ENCODE peak calls at places on chromosomes 5 and 9, in six cellular contexts. One of them, this sample, is unnamed.
A peak's percentile ranks its signal among the peaks of the same experiment; 100 is the strongest.

GRCh38 chr5:665956-666711 is 27.0 kb downstream of the TPPP start:
- DNase-seq in fibroblast of mammary gland: no peak
- DNase-seq in Peyer's patch: no peak
- DNase-seq in putamen: no peak
- DNase-seq in MV-4-11: no peak
- DNase-seq in RPMI8226: no peak
- DNase-seq in this sample: no peak

GRCh38 chr9:111356567-111357244 is 26.7 kb upstream of the OR2K2 start:
- DNase-seq in RPMI8226: no peak
- DNase-seq in Peyer's patch: no peak
- DNase-seq in putamen: peak; percentile 2
- DNase-seq in fibroblast of mammary gland: peak; percentile 94
- DNase-seq in MV-4-11: peak; percentile 17
- DNase-seq in this sample: no peak

GRCh38 chr5:82386576-82386975 is 108.4 kb upstream of the RPS23 start:
- DNase-seq in MV-4-11: no peak
- DNase-seq in RPMI8226: no peak
- DNase-seq in Peyer's patch: no peak
- DNase-seq in putamen: no peak
- DNase-seq in fibroblast of mammary gland: no peak
- DNase-seq in this sample: no peak

GRCh38 chr5:16411741-16412455 is 53.7 kb downstream of the ZNF622 start:
- DNase-seq in RPMI8226: no peak
- DNase-seq in putamen: no peak
- DNase-seq in MV-4-11: no peak
- DNase-seq in fibroblast of mammary gland: peak; percentile 44
- DNase-seq in Peyer's patch: no peak
- DNase-seq in this sample: no peak

GRCh38 chr5:137292461-137293025 is 206.6 kb downstream of the SPOCK1 start:
- DNase-seq in putamen: no peak
- DNase-seq in MV-4-11: no peak
- DNase-seq in fibroblast of mammary gland: no peak
- DNase-seq in RPMI8226: no peak
- DNase-seq in Peyer's patch: no peak
- DNase-seq in this sample: no peak

GRCh38 chr5:55418994-55419991 is 111.5 kb downstream of the MTREX start:
- DNase-seq in MV-4-11: no peak
- DNase-seq in Peyer's patch: no peak
- DNase-seq in RPMI8226: no peak
- DNase-seq in fibroblast of mammary gland: peak; percentile 78
- DNase-seq in putamen: no peak
- DNase-seq in this sample: no peak

GRCh38 chr5:74538206-74538661 is 102.3 kb downstream of the ENC1 start:
- DNase-seq in fibroblast of mammary gland: peak; percentile 97
- DNase-seq in RPMI8226: no peak
- DNase-seq in putamen: no peak
- DNase-seq in Peyer's patch: no peak
- DNase-seq in MV-4-11: peak; percentile 91
- DNase-seq in this sample: peak; percentile 94

GRCh38 chr5:64947031-64947430 is 178.3 kb downstream of the CWC27 start:
- DNase-seq in fibroblast of mammary gland: no peak
- DNase-seq in RPMI8226: no peak
- DNase-seq in Peyer's patch: no peak
- DNase-seq in MV-4-11: no peak
- DNase-seq in putamen: no peak
- DNase-seq in this sample: no peak

GRCh38 chr5:111117149-111117548 is 25.0 kb downstream of the WDR36 start:
- DNase-seq in Peyer's patch: no peak
- DNase-seq in putamen: no peak
- DNase-seq in fibroblast of mammary gland: no peak
- DNase-seq in MV-4-11: no peak
- DNase-seq in RPMI8226: no peak
- DNase-seq in this sample: no peak

GRCh38 chr5:126368239-126368812 is 54.9 kb upstream of the GRAMD2B start:
- DNase-seq in MV-4-11: no peak
- DNase-seq in Peyer's patch: no peak
- DNase-seq in putamen: no peak
- DNase-seq in RPMI8226: no peak
- DNase-seq in fibroblast of mammary gland: no peak
- DNase-seq in this sample: no peak

GRCh38 chr5:151212361-151212899 is 11.5 kb downstream of the CCDC69 start:
- DNase-seq in putamen: no peak
- DNase-seq in MV-4-11: no peak
- DNase-seq in Peyer's patch: peak; percentile 16
- DNase-seq in fibroblast of mammary gland: no peak
- DNase-seq in RPMI8226: no peak
- DNase-seq in this sample: peak; percentile 16

GRCh38 chr5:175214152-175214551 is 229.8 kb downstream of the DRD1 start:
- DNase-seq in fibroblast of mammary gland: peak; percentile 87
- DNase-seq in MV-4-11: no peak
- DNase-seq in RPMI8226: no peak
- DNase-seq in putamen: no peak
- DNase-seq in Peyer's patch: no peak
- DNase-seq in this sample: no peak

GRCh38 chr9:134551176-134551575 is 90.4 kb upstream of the COL5A1 start:
- DNase-seq in fibroblast of mammary gland: no peak
- DNase-seq in RPMI8226: no peak
- DNase-seq in Peyer's patch: no peak
- DNase-seq in putamen: no peak
- DNase-seq in MV-4-11: no peak
- DNase-seq in this sample: no peak

GRCh38 chr9:112819635-112820496 is 69.3 kb downstream of the SNX30 start:
- DNase-seq in putamen: peak; percentile 23
- DNase-seq in RPMI8226: no peak
- DNase-seq in Peyer's patch: no peak
- DNase-seq in fibroblast of mammary gland: peak; percentile 81
- DNase-seq in MV-4-11: peak; percentile 47
- DNase-seq in this sample: no peak

GRCh38 chr5:174581483-174581882 is 142.9 kb upstream of the MSX2 start:
- DNase-seq in Peyer's patch: no peak
- DNase-seq in putamen: no peak
- DNase-seq in RPMI8226: no peak
- DNase-seq in fibroblast of mammary gland: peak; percentile 5
- DNase-seq in MV-4-11: peak; percentile 18
- DNase-seq in this sample: no peak

GRCh38 chr5:150022163-150022540 is 21.6 kb downstream of the HMGXB3 start:
- DNase-seq in fibroblast of mammary gland: peak; percentile 89
- DNase-seq in putamen: peak; percentile 41
- DNase-seq in RPMI8226: peak; percentile 38
- DNase-seq in Peyer's patch: no peak
- DNase-seq in MV-4-11: no peak
- DNase-seq in this sample: no peak

GRCh38 chr5:132495672-132496630 is 5.4 kb upstream of the IRF1 start:
- DNase-seq in putamen: peak; percentile 70
- DNase-seq in MV-4-11: peak; percentile 82
- DNase-seq in RPMI8226: peak; percentile 97
- DNase-seq in fibroblast of mammary gland: peak; percentile 90
- DNase-seq in Peyer's patch: peak; percentile 96
- DNase-seq in this sample: peak; percentile 98

GRCh38 chr5:133399247-133399891 is 213.0 kb downstream of the FSTL4 start:
- DNase-seq in RPMI8226: no peak
- DNase-seq in Peyer's patch: no peak
- DNase-seq in MV-4-11: no peak
- DNase-seq in putamen: no peak
- DNase-seq in fibroblast of mammary gland: no peak
- DNase-seq in this sample: peak; percentile 27

GRCh38 chr5:144187699-144188294 is 17.1 kb downstream of the KCTD16 start:
- DNase-seq in MV-4-11: peak; percentile 80
- DNase-seq in Peyer's patch: peak; percentile 95
- DNase-seq in putamen: no peak
- DNase-seq in fibroblast of mammary gland: peak; percentile 96
- DNase-seq in RPMI8226: peak; percentile 82
- DNase-seq in this sample: no peak

GRCh38 chr5:142202282-142202681 is 93.7 kb downstream of the NDFIP1 start:
- DNase-seq in putamen: no peak
- DNase-seq in fibroblast of mammary gland: peak; percentile 70
- DNase-seq in RPMI8226: no peak
- DNase-seq in MV-4-11: no peak
- DNase-seq in Peyer's patch: no peak
- DNase-seq in this sample: no peak

GRCh38 chr9:97475079-97475478 is 26.4 kb upstream of the TMOD1 start:
- DNase-seq in MV-4-11: no peak
- DNase-seq in fibroblast of mammary gland: peak; percentile 68
- DNase-seq in Peyer's patch: no peak
- DNase-seq in RPMI8226: no peak
- DNase-seq in putamen: no peak
- DNase-seq in this sample: no peak

GRCh38 chr9:136882109-136882946 is 4.0 kb upstream of the TRAF2 start:
- DNase-seq in RPMI8226: peak; percentile 87
- DNase-seq in fibroblast of mammary gland: peak; percentile 85
- DNase-seq in putamen: no peak
- DNase-seq in Peyer's patch: peak; percentile 76
- DNase-seq in MV-4-11: peak; percentile 62
- DNase-seq in this sample: peak; percentile 82

GRCh38 chr9:684055-684949 is 157.2 kb upstream of the DMRT1 start:
- DNase-seq in MV-4-11: no peak
- DNase-seq in putamen: no peak
- DNase-seq in RPMI8226: no peak
- DNase-seq in fibroblast of mammary gland: peak; percentile 74
- DNase-seq in Peyer's patch: no peak
- DNase-seq in this sample: no peak

GRCh38 chr9:131008563-131008908 is 438 bp upstream of the LAMC3 start:
- DNase-seq in Peyer's patch: no peak
- DNase-seq in MV-4-11: no peak
- DNase-seq in fibroblast of mammary gland: no peak
- DNase-seq in RPMI8226: peak; percentile 37
- DNase-seq in putamen: no peak
- DNase-seq in this sample: no peak

GRCh38 chr9:20872340-20872977 is 159.0 kb downstream of the HACD4 start:
- DNase-seq in Peyer's patch: no peak
- DNase-seq in fibroblast of mammary gland: peak; percentile 84
- DNase-seq in putamen: no peak
- DNase-seq in MV-4-11: peak; percentile 90
- DNase-seq in RPMI8226: no peak
- DNase-seq in this sample: no peak

GRCh38 chr9:78383130-78383529 is 86.2 kb downstream of the PSAT1 start:
- DNase-seq in Peyer's patch: no peak
- DNase-seq in RPMI8226: no peak
- DNase-seq in putamen: no peak
- DNase-seq in MV-4-11: peak; percentile 61
- DNase-seq in fibroblast of mammary gland: no peak
- DNase-seq in this sample: no peak

GRCh38 chr5:160743027-160743426 is 109.0 kb downstream of the ATP10B start:
- DNase-seq in putamen: no peak
- DNase-seq in fibroblast of mammary gland: no peak
- DNase-seq in MV-4-11: peak; percentile 42
- DNase-seq in Peyer's patch: no peak
- DNase-seq in RPMI8226: no peak
- DNase-seq in this sample: no peak

GRCh38 chr5:89871906-89872305 is 537.6 kb downstream of the CETN3 start:
- DNase-seq in fibroblast of mammary gland: no peak
- DNase-seq in putamen: no peak
- DNase-seq in MV-4-11: peak; percentile 28
- DNase-seq in RPMI8226: no peak
- DNase-seq in Peyer's patch: no peak
- DNase-seq in this sample: no peak

GRCh38 chr5:142966146-142966455 is 195.9 kb downstream of the ARHGAP26 start:
- DNase-seq in fibroblast of mammary gland: no peak
- DNase-seq in MV-4-11: no peak
- DNase-seq in Peyer's patch: no peak
- DNase-seq in RPMI8226: no peak
- DNase-seq in putamen: no peak
- DNase-seq in this sample: no peak

GRCh38 chr5:80238778-80239679 is 16.8 kb downstream of the SERINC5 start:
- DNase-seq in MV-4-11: no peak
- DNase-seq in RPMI8226: peak; percentile 73
- DNase-seq in putamen: peak; percentile 89
- DNase-seq in fibroblast of mammary gland: peak; percentile 74
- DNase-seq in Peyer's patch: peak; percentile 51
- DNase-seq in this sample: peak; percentile 48

GRCh38 chr9:29039258-29039657 is 1466.0 kb upstream of the C9orf72 start:
- DNase-seq in RPMI8226: no peak
- DNase-seq in fibroblast of mammary gland: peak; percentile 24
- DNase-seq in Peyer's patch: no peak
- DNase-seq in putamen: no peak
- DNase-seq in MV-4-11: no peak
- DNase-seq in this sample: no peak

GRCh38 chr5:19534751-19535150 is 453.2 kb downstream of the CDH18 start:
- DNase-seq in putamen: no peak
- DNase-seq in RPMI8226: peak; percentile 20
- DNase-seq in Peyer's patch: no peak
- DNase-seq in fibroblast of mammary gland: no peak
- DNase-seq in MV-4-11: no peak
- DNase-seq in this sample: no peak

GRCh38 chr9:96484521-96484931 is 34.6 kb downstream of the HABP4 start:
- DNase-seq in putamen: no peak
- DNase-seq in Peyer's patch: no peak
- DNase-seq in fibroblast of mammary gland: no peak
- DNase-seq in MV-4-11: peak; percentile 65
- DNase-seq in RPMI8226: peak; percentile 10
- DNase-seq in this sample: no peak

GRCh38 chr9:105054488-105054887 is 126.5 kb upstream of the ABCA1 start:
- DNase-seq in MV-4-11: peak; percentile 5
- DNase-seq in putamen: no peak
- DNase-seq in fibroblast of mammary gland: peak; percentile 97
- DNase-seq in Peyer's patch: no peak
- DNase-seq in RPMI8226: no peak
- DNase-seq in this sample: no peak

GRCh38 chr5:98638111-98638510 is 135.4 kb upstream of the RGMB start:
- DNase-seq in fibroblast of mammary gland: no peak
- DNase-seq in putamen: no peak
- DNase-seq in MV-4-11: no peak
- DNase-seq in Peyer's patch: no peak
- DNase-seq in RPMI8226: no peak
- DNase-seq in this sample: no peak

GRCh38 chr9:76557674-76558073 is 98.7 kb downstream of the GCNT1 start:
- DNase-seq in fibroblast of mammary gland: peak; percentile 93
- DNase-seq in MV-4-11: no peak
- DNase-seq in putamen: no peak
- DNase-seq in RPMI8226: no peak
- DNase-seq in Peyer's patch: no peak
- DNase-seq in this sample: no peak

This sample was measured in left lobe of liver.